ENCODE peak calls at places on chromosomes 7 and 10, in ten cellular contexts. One of them, this sample, is unnamed.

GRCh38 chr10:36801660-36802059 is 323.7 kb upstream of the ANKRD30A start:
- DNase-seq in stimulated activated CD8-positive, alpha-beta memory T cell treated with anti-CD3 and anti-CD28 coated beads, Interleukin-4, amount 100 ng/mL, for 1 hour: no peak
- DNase-seq in ACHN: no peak
- DNase-seq in B cell: no peak
- DNase-seq in adipocyte: no peak
- DNase-seq in iris pigment epithelial cell: no peak
- DNase-seq in HFFc6: no peak
- DNase-seq in heart right ventricle: no peak
- DNase-seq in lower leg skin: no peak
- DNase-seq in GM10248: no peak
- DNase-seq in this sample: no peak

GRCh38 chr10:97333351-97333600 is 1.3 kb downstream of the FRAT2 start:
- DNase-seq in B cell: peak
- DNase-seq in GM10248: no peak
- DNase-seq in heart right ventricle: no peak
- DNase-seq in HFFc6: peak
- DNase-seq in iris pigment epithelial cell: no peak
- DNase-seq in adipocyte: no peak
- DNase-seq in lower leg skin: no peak
- DNase-seq in stimulated activated CD8-positive, alpha-beta memory T cell treated with anti-CD3 and anti-CD28 coated beads, Interleukin-4, amount 100 ng/mL, for 1 hour: no peak
- DNase-seq in ACHN: peak
- DNase-seq in this sample: no peak

GRCh38 chr10:117720931-117721826 is 178.6 kb downstream of the EMX2 start:
- DNase-seq in lower leg skin: no peak
- DNase-seq in B cell: no peak
- DNase-seq in ACHN: no peak
- DNase-seq in stimulated activated CD8-positive, alpha-beta memory T cell treated with anti-CD3 and anti-CD28 coated beads, Interleukin-4, amount 100 ng/mL, for 1 hour: no peak
- DNase-seq in iris pigment epithelial cell: no peak
- DNase-seq in adipocyte: no peak
- DNase-seq in heart right ventricle: no peak
- DNase-seq in HFFc6: no peak
- DNase-seq in GM10248: no peak
- DNase-seq in this sample: no peak

GRCh38 chr10:22435650-22436049 is 90.4 kb downstream of the SPAG6 start:
- DNase-seq in GM10248: no peak
- DNase-seq in iris pigment epithelial cell: no peak
- DNase-seq in ACHN: no peak
- DNase-seq in stimulated activated CD8-positive, alpha-beta memory T cell treated with anti-CD3 and anti-CD28 coated beads, Interleukin-4, amount 100 ng/mL, for 1 hour: no peak
- DNase-seq in heart right ventricle: no peak
- DNase-seq in B cell: no peak
- DNase-seq in adipocyte: no peak
- DNase-seq in lower leg skin: no peak
- DNase-seq in HFFc6: no peak
- DNase-seq in this sample: no peak

GRCh38 chr7:115471891-115472290 is 550.0 kb downstream of the MDFIC start:
- DNase-seq in heart right ventricle: no peak
- DNase-seq in GM10248: no peak
- DNase-seq in B cell: no peak
- DNase-seq in ACHN: no peak
- DNase-seq in stimulated activated CD8-positive, alpha-beta memory T cell treated with anti-CD3 and anti-CD28 coated beads, Interleukin-4, amount 100 ng/mL, for 1 hour: no peak
- DNase-seq in iris pigment epithelial cell: peak
- DNase-seq in lower leg skin: no peak
- DNase-seq in HFFc6: no peak
- DNase-seq in adipocyte: peak
- DNase-seq in this sample: no peak

GRCh38 chr7:41955475-41956243 is 252.8 kb upstream of the INHBA start:
- DNase-seq in heart right ventricle: peak
- DNase-seq in adipocyte: peak
- DNase-seq in GM10248: no peak
- DNase-seq in HFFc6: peak
- DNase-seq in ACHN: peak
- DNase-seq in lower leg skin: peak
- DNase-seq in B cell: no peak
- DNase-seq in iris pigment epithelial cell: peak
- DNase-seq in stimulated activated CD8-positive, alpha-beta memory T cell treated with anti-CD3 and anti-CD28 coated beads, Interleukin-4, amount 100 ng/mL, for 1 hour: no peak
- DNase-seq in this sample: peak

GRCh38 chr7:21884496-21884895 is 61.2 kb downstream of the CDCA7L start:
- DNase-seq in GM10248: no peak
- DNase-seq in HFFc6: no peak
- DNase-seq in stimulated activated CD8-positive, alpha-beta memory T cell treated with anti-CD3 and anti-CD28 coated beads, Interleukin-4, amount 100 ng/mL, for 1 hour: no peak
- DNase-seq in heart right ventricle: no peak
- DNase-seq in iris pigment epithelial cell: no peak
- DNase-seq in adipocyte: no peak
- DNase-seq in ACHN: no peak
- DNase-seq in B cell: no peak
- DNase-seq in lower leg skin: no peak
- DNase-seq in this sample: no peak

GRCh38 chr10:71272122-71272771 is 46.8 kb upstream of the SLC29A3 start:
- DNase-seq in lower leg skin: no peak
- DNase-seq in HFFc6: peak
- DNase-seq in heart right ventricle: no peak
- DNase-seq in adipocyte: peak
- DNase-seq in GM10248: no peak
- DNase-seq in stimulated activated CD8-positive, alpha-beta memory T cell treated with anti-CD3 and anti-CD28 coated beads, Interleukin-4, amount 100 ng/mL, for 1 hour: no peak
- DNase-seq in ACHN: no peak
- DNase-seq in B cell: no peak
- DNase-seq in iris pigment epithelial cell: peak
- DNase-seq in this sample: no peak

GRCh38 chr7:151601521-151602305 is 82.0 kb upstream of the RHEB start:
- DNase-seq in HFFc6: no peak
- DNase-seq in adipocyte: peak
- DNase-seq in B cell: no peak
- DNase-seq in ACHN: no peak
- DNase-seq in iris pigment epithelial cell: peak
- DNase-seq in heart right ventricle: no peak
- DNase-seq in stimulated activated CD8-positive, alpha-beta memory T cell treated with anti-CD3 and anti-CD28 coated beads, Interleukin-4, amount 100 ng/mL, for 1 hour: no peak
- DNase-seq in lower leg skin: no peak
- DNase-seq in GM10248: no peak
- DNase-seq in this sample: no peak

GRCh38 chr7:1473864-1474512 is 14.7 kb upstream of the MICALL2 start:
- DNase-seq in stimulated activated CD8-positive, alpha-beta memory T cell treated with anti-CD3 and anti-CD28 coated beads, Interleukin-4, amount 100 ng/mL, for 1 hour: peak
- DNase-seq in heart right ventricle: peak
- DNase-seq in lower leg skin: peak
- DNase-seq in B cell: peak
- DNase-seq in ACHN: peak
- DNase-seq in adipocyte: peak
- DNase-seq in HFFc6: peak
- DNase-seq in iris pigment epithelial cell: peak
- DNase-seq in GM10248: peak
- DNase-seq in this sample: peak

GRCh38 chr7:22121702-22122474 is 176.2 kb upstream of the CDCA7L start:
- DNase-seq in iris pigment epithelial cell: peak
- DNase-seq in stimulated activated CD8-positive, alpha-beta memory T cell treated with anti-CD3 and anti-CD28 coated beads, Interleukin-4, amount 100 ng/mL, for 1 hour: no peak
- DNase-seq in adipocyte: no peak
- DNase-seq in B cell: no peak
- DNase-seq in ACHN: no peak
- DNase-seq in lower leg skin: no peak
- DNase-seq in HFFc6: no peak
- DNase-seq in heart right ventricle: no peak
- DNase-seq in GM10248: no peak
- DNase-seq in this sample: no peak

GRCh38 chr10:114845978-114846693 is 24.6 kb downstream of the FHIP2A start:
- DNase-seq in lower leg skin: no peak
- DNase-seq in adipocyte: no peak
- DNase-seq in heart right ventricle: no peak
- DNase-seq in stimulated activated CD8-positive, alpha-beta memory T cell treated with anti-CD3 and anti-CD28 coated beads, Interleukin-4, amount 100 ng/mL, for 1 hour: no peak
- DNase-seq in GM10248: no peak
- DNase-seq in iris pigment epithelial cell: no peak
- DNase-seq in ACHN: no peak
- DNase-seq in B cell: no peak
- DNase-seq in HFFc6: no peak
- DNase-seq in this sample: no peak

GRCh38 chr7:139737221-139738100 is 40.3 kb downstream of the HIPK2 start:
- DNase-seq in GM10248: no peak
- DNase-seq in heart right ventricle: no peak
- DNase-seq in HFFc6: no peak
- DNase-seq in adipocyte: no peak
- DNase-seq in iris pigment epithelial cell: no peak
- DNase-seq in ACHN: no peak
- DNase-seq in lower leg skin: peak
- DNase-seq in stimulated activated CD8-positive, alpha-beta memory T cell treated with anti-CD3 and anti-CD28 coated beads, Interleukin-4, amount 100 ng/mL, for 1 hour: no peak
- DNase-seq in B cell: no peak
- DNase-seq in this sample: no peak

GRCh38 chr10:14403846-14404623 is 73.3 kb upstream of the FRMD4A start:
- DNase-seq in stimulated activated CD8-positive, alpha-beta memory T cell treated with anti-CD3 and anti-CD28 coated beads, Interleukin-4, amount 100 ng/mL, for 1 hour: no peak
- DNase-seq in B cell: no peak
- DNase-seq in lower leg skin: no peak
- DNase-seq in HFFc6: no peak
- DNase-seq in ACHN: no peak
- DNase-seq in heart right ventricle: no peak
- DNase-seq in iris pigment epithelial cell: no peak
- DNase-seq in adipocyte: no peak
- DNase-seq in GM10248: no peak
- DNase-seq in this sample: no peak

GRCh38 chr7:7516662-7517061 is 19.0 kb downstream of the COL28A1 start:
- DNase-seq in HFFc6: no peak
- DNase-seq in ACHN: no peak
- DNase-seq in adipocyte: no peak
- DNase-seq in stimulated activated CD8-positive, alpha-beta memory T cell treated with anti-CD3 and anti-CD28 coated beads, Interleukin-4, amount 100 ng/mL, for 1 hour: no peak
- DNase-seq in GM10248: no peak
- DNase-seq in iris pigment epithelial cell: no peak
- DNase-seq in heart right ventricle: no peak
- DNase-seq in lower leg skin: no peak
- DNase-seq in B cell: no peak
- DNase-seq in this sample: no peak

GRCh38 chr7:139775829-139776266 is 1.9 kb downstream of the HIPK2 start:
- DNase-seq in heart right ventricle: no peak
- DNase-seq in GM10248: peak
- DNase-seq in adipocyte: peak
- DNase-seq in HFFc6: peak
- DNase-seq in stimulated activated CD8-positive, alpha-beta memory T cell treated with anti-CD3 and anti-CD28 coated beads, Interleukin-4, amount 100 ng/mL, for 1 hour: peak
- DNase-seq in ACHN: peak
- DNase-seq in B cell: peak
- DNase-seq in lower leg skin: peak
- DNase-seq in iris pigment epithelial cell: peak
- DNase-seq in this sample: peak

GRCh38 chr7:41882745-41883527 is 180.0 kb upstream of the INHBA start:
- DNase-seq in ACHN: no peak
- DNase-seq in heart right ventricle: no peak
- DNase-seq in lower leg skin: no peak
- DNase-seq in GM10248: peak
- DNase-seq in stimulated activated CD8-positive, alpha-beta memory T cell treated with anti-CD3 and anti-CD28 coated beads, Interleukin-4, amount 100 ng/mL, for 1 hour: no peak
- DNase-seq in B cell: peak
- DNase-seq in HFFc6: no peak
- DNase-seq in adipocyte: no peak
- DNase-seq in iris pigment epithelial cell: no peak
- DNase-seq in this sample: no peak

GRCh38 chr10:128527730-128528129 is 401.5 kb upstream of the MKI67 start:
- DNase-seq in ACHN: no peak
- DNase-seq in iris pigment epithelial cell: no peak
- DNase-seq in adipocyte: no peak
- DNase-seq in B cell: no peak
- DNase-seq in stimulated activated CD8-positive, alpha-beta memory T cell treated with anti-CD3 and anti-CD28 coated beads, Interleukin-4, amount 100 ng/mL, for 1 hour: no peak
- DNase-seq in HFFc6: no peak
- DNase-seq in heart right ventricle: no peak
- DNase-seq in lower leg skin: peak
- DNase-seq in GM10248: no peak
- DNase-seq in this sample: no peak

GRCh38 chr10:6055929-6056328 is 6.2 kb downstream of the IL2RA start:
- DNase-seq in lower leg skin: no peak
- DNase-seq in adipocyte: no peak
- DNase-seq in GM10248: no peak
- DNase-seq in B cell: no peak
- DNase-seq in stimulated activated CD8-positive, alpha-beta memory T cell treated with anti-CD3 and anti-CD28 coated beads, Interleukin-4, amount 100 ng/mL, for 1 hour: no peak
- DNase-seq in heart right ventricle: no peak
- DNase-seq in ACHN: no peak
- DNase-seq in HFFc6: no peak
- DNase-seq in iris pigment epithelial cell: no peak
- DNase-seq in this sample: no peak

GRCh38 chr10:119658274-119658673 is 7.1 kb downstream of the BAG3 start:
- DNase-seq in stimulated activated CD8-positive, alpha-beta memory T cell treated with anti-CD3 and anti-CD28 coated beads, Interleukin-4, amount 100 ng/mL, for 1 hour: no peak
- DNase-seq in heart right ventricle: peak
- DNase-seq in adipocyte: peak
- DNase-seq in ACHN: peak
- DNase-seq in iris pigment epithelial cell: peak
- DNase-seq in HFFc6: peak
- DNase-seq in GM10248: no peak
- DNase-seq in B cell: no peak
- DNase-seq in lower leg skin: peak
- DNase-seq in this sample: peak

GRCh38 chr10:88472540-88472939 is 110.6 kb downstream of the RNLS start:
- DNase-seq in B cell: no peak
- DNase-seq in heart right ventricle: no peak
- DNase-seq in HFFc6: peak
- DNase-seq in GM10248: no peak
- DNase-seq in stimulated activated CD8-positive, alpha-beta memory T cell treated with anti-CD3 and anti-CD28 coated beads, Interleukin-4, amount 100 ng/mL, for 1 hour: no peak
- DNase-seq in iris pigment epithelial cell: peak
- DNase-seq in ACHN: no peak
- DNase-seq in lower leg skin: no peak
- DNase-seq in adipocyte: no peak
- DNase-seq in this sample: no peak

GRCh38 chr10:34821587-34822585 is 6.8 kb upstream of the PARD3 start:
- DNase-seq in GM10248: no peak
- DNase-seq in ACHN: no peak
- DNase-seq in B cell: no peak
- DNase-seq in stimulated activated CD8-positive, alpha-beta memory T cell treated with anti-CD3 and anti-CD28 coated beads, Interleukin-4, amount 100 ng/mL, for 1 hour: no peak
- DNase-seq in heart right ventricle: no peak
- DNase-seq in lower leg skin: peak
- DNase-seq in iris pigment epithelial cell: peak
- DNase-seq in HFFc6: no peak
- DNase-seq in adipocyte: no peak
- DNase-seq in this sample: no peak

GRCh38 chr7:140229591-140230516 is 53.1 kb upstream of the KDM7A start:
- DNase-seq in GM10248: peak
- DNase-seq in adipocyte: peak
- DNase-seq in heart right ventricle: peak
- DNase-seq in HFFc6: no peak
- DNase-seq in stimulated activated CD8-positive, alpha-beta memory T cell treated with anti-CD3 and anti-CD28 coated beads, Interleukin-4, amount 100 ng/mL, for 1 hour: peak
- DNase-seq in B cell: peak
- DNase-seq in ACHN: no peak
- DNase-seq in lower leg skin: no peak
- DNase-seq in iris pigment epithelial cell: no peak
- DNase-seq in this sample: peak